ENCODE peak calls at places on chromosomes 4 and X, in four cellular contexts. J is adrenal gland, V is left lung, Y is fibroblast of lung. M is an unnamed sample. For H3K9me3, the result is how much of the 10 kb centered on the place peaks cover.

GRCh38 chrX:13194291-13195103 is 125.4 kb downstream of the ATXN3L start:
- DNase-seq in V (no peak), Y (peak), J (peak), M (no peak)

GRCh38 chr4:81504685-81505598 is 33.2 kb upstream of the RASGEF1B start:
- DNase-seq in Y (no peak), V (peak), J (peak), M (peak)

GRCh38 chr4:83413676-83414075 is 41.9 kb downstream of the HELQ start:
- DNase-seq in V (no peak), Y (peak), J (no peak), M (no peak)

GRCh38 chrX:56802921-56803848 is 74.1 kb downstream of the NBDY start:
- DNase-seq in Y (peak), J (peak), V (no peak), M (peak)

GRCh38 chr4:30380404-30380998 is 339.7 kb upstream of the PCDH7 start:
- DNase-seq in Y (peak), V (no peak), J (peak), M (no peak)

GRCh38 chrX:94204524-94204923 is 530.5 kb downstream of the FAM133A start:
- DNase-seq in V (no peak), J (no peak), Y (no peak), M (no peak)

GRCh38 chrX:152165033-152165743 is 26.8 kb upstream of the MAGEA10 start:
- DNase-seq in Y (no peak), V (no peak), J (no peak), M (no peak)

GRCh38 chr4:33072340-33073089 is 2352.3 kb downstream of the PCDH7 start:
- DNase-seq in V (no peak), J (no peak), Y (no peak), M (no peak)

GRCh38 chr4:102439835-102440234 is 61.3 kb upstream of the NFKB1 start:
- DNase-seq in J (peak), V (no peak), Y (peak), M (no peak)

GRCh38 chrX:123436512-123436911 is 252.4 kb downstream of the GRIA3 start:
- DNase-seq in V (no peak), J (no peak), Y (no peak), M (no peak)

GRCh38 chrX:2708016-2708415 is 16.9 kb downstream of the CD99 start:
- DNase-seq in Y (no peak), J (peak), V (no peak), M (no peak)

GRCh38 chr4:8052160-8052691 is 106.4 kb downstream of the ABLIM2 start:
- DNase-seq in Y (peak), V (no peak), J (no peak), M (no peak)

GRCh38 chr4:148369919-148370318 is 72.3 kb downstream of the NR3C2 start:
- DNase-seq in V (no peak), Y (no peak), J (no peak), M (no peak)

GRCh38 chr4:173519130-173520101 is 10.6 kb downstream of the HAND2 start:
- DNase-seq in V (no peak), J (no peak), Y (no peak), M (no peak)

GRCh38 chr4:48428926-48429325 is 54.2 kb upstream of the SLC10A4 start:
- DNase-seq in J (no peak), Y (no peak), V (no peak), M (no peak)

GRCh38 chr4:20844311-20844710 is 144.1 kb downstream of the PACRGL start:
- DNase-seq in V (no peak), J (no peak), Y (no peak), M (no peak)

GRCh38 chrX:1249101-1249887 is 19.3 kb upstream of the CSF2RA start:
- DNase-seq in V (peak), Y (peak), J (peak), M (peak)
- H3K4me3 ChIP-seq in V (peak), Y (no peak), J (no peak), M (peak)

GRCh38 chrX:47413179-47413594 is 42.8 kb downstream of the ZNF157 start:
- DNase-seq in J (no peak), V (no peak), Y (no peak), M (no peak)
- H3K9me3 ChIP-seq in J (under half), V (under half), Y (under half), M (under half)

DNA sequence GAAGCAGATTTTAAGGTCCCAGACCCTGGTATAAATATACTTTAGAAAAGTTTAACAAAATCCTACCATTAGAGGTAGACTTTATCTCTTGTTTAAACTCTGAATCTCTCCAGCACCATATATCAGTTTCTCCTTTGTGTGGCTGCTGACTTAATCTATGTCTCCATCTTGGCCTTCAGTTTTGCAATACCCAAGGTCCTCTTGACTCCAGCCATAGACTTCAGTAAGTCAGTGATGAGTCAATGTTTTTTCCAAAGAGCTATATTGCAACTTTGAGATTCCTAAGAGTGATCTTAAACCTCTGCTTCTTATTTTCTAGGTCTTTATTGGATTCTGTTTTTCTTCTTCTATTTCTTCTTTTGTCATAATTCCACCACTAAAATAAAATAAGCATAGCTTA is 50.8 kb upstream of the ADGRL3 start:
- DNase-seq in V (no peak), J (no peak), Y (peak), M (no peak)
- TF ChIP-seq CTCF in V (no peak), J (no peak), Y (no peak), M (no peak)

DNA sequence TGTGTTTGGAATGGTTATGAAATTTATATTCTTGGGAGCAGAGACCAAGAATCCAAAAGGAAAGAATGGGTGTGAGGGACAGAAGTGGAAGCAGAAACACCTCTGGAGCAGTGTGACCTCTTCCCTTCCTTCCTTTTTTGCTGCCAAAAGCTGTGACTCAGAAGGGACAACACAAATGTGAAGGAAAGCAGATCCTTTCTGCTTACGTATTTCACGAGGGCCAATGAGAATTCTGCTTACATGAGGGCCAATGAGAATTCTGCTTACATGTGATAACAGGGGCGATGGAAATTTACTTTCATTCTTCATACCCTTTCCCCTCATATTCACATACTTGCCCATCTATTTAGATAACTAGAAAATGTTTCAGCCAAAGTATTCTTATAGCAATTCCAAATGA is 404.6 kb downstream of the PRDM5 start:
- DNase-seq in J (peak), V (no peak), Y (peak), M (no peak)
- H3K4me3 ChIP-seq in J (no peak), V (no peak), Y (peak), M (no peak)

GRCh38 chr4:168978001-168978700 is 31.9 kb downstream of the CBR4 start:
- DNase-seq in V (no peak), J (no peak), Y (peak), M (no peak)
- H3K9me3 ChIP-seq in V (under half), J (under half), Y (under half), M (under half)

GRCh38 chr4:24808261-24808660 is 12.9 kb downstream of the SOD3 start:
- DNase-seq in V (no peak), Y (no peak), J (no peak), M (no peak)

GRCh38 chr4:24810016-24810415 is 14.6 kb downstream of the SOD3 start:
- DNase-seq in J (no peak), Y (peak), V (no peak), M (no peak)

GRCh38 chr4:24808955-24809354 is 13.6 kb downstream of the SOD3 start:
- DNase-seq in Y (no peak), V (no peak), J (no peak), M (no peak)

GRCh38 chr4:24807611-24808010 is 12.2 kb downstream of the SOD3 start:
- DNase-seq in Y (no peak), J (no peak), V (no peak), M (no peak)

DNA sequence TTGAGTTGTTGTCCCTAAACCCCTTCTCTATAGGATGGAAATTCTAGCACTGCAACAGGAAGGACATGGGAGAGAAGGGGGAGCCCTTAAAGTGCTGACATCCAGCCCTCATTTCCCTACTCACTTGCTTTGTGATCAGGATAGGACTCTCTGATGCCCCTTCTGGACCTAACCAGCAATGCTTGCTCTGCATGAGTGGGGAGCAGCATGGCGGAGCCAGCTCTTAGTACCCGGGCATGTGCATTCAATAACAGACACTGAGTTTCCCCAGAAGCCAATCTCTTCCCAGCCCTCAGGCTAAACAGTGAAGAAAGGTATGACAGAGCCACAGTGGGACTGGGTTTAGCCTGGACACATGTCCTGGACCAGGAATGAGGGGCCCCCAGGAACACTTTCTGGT is 14.0 kb downstream of the SOD3 start:
- DNase-seq in V (no peak), J (no peak), Y (no peak), M (no peak)
- TF ChIP-seq CTCF in V (no peak), J (no peak), Y (no peak), M (no peak)

GRCh38 chr4:6354626-6355025 is 85.0 kb downstream of the WFS1 start:
- DNase-seq in Y (no peak), J (no peak), V (peak), M (no peak)
- H3K4me3 ChIP-seq in Y (no peak), J (no peak), V (no peak), M (no peak)

DNA sequence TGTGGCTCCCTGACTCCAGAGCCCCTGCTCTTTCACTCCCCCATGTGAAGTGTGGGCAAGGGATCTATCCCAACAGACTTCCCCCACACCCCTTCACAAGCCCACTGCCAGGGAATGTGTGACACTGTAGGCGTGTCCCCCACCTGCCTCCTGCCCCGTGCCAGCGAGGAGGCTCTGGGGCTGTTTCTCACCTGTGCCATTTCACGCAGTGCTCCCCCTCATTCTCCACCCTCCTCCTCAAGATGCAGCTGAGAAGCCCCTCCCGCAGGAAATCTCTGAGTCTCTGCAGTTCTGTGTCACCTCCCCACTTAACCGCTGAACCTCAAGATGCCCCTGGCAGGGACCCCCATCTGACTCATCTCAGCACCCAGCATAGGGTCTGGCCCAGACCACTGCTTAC is 5.4 kb downstream of the MAN2B2 start:
- DNase-seq in V (no peak), Y (no peak), J (no peak), M (no peak)
- H3K9me3 ChIP-seq in V (under half), Y (under half), J (under half), M (under half)

M was measured in CD8-positive, alpha-beta T cell.